ENCODE peak calls at places on chromosomes 12 and 14, in four cellular contexts. M is CD4-positive, alpha-beta T cell; C is IMR-90; D is right atrium auricular region. S is an unnamed sample.

GRCh38 chr12:131384544-131384855 is 326.4 kb upstream of the SFSWAP start:
- DNase-seq in M (no peak), C (no peak), D (no peak), S (no peak)

GRCh38 chr12:121043067-121043466 is 4.0 kb upstream of the OASL start:
- DNase-seq in M (no peak), C (no peak), D (no peak), S (no peak)

GRCh38 chr12:2243275-2243674 is 190.5 kb downstream of the CACNA1C start:
- DNase-seq in M (no peak), C (peak; percentile 32), D (no peak), S (no peak)

GRCh38 chr12:71541583-71541982 is 102.0 kb downstream of the LGR5 start:
- DNase-seq in M (no peak), C (no peak), D (no peak), S (no peak)

GRCh38 chr12:111616177-111616623 is 17.1 kb upstream of the ATXN2 start:
- DNase-seq in M (no peak), C (peak; percentile 21), D (no peak), S (no peak)

GRCh38 chr14:35495278-35495677 is 38.7 kb upstream of the INSM2 start:
- DNase-seq in M (no peak), C (no peak), D (no peak), S (no peak)

GRCh38 chr14:34920339-34920738 is 45.2 kb upstream of the BAZ1A start:
- DNase-seq in M (no peak), C (peak; percentile 66), D (no peak), S (no peak)

GRCh38 chr12:56880416-56881035 is 53.7 kb downstream of the SDR9C7 start:
- DNase-seq in M (no peak), C (no peak), D (no peak), S (no peak)

GRCh38 chr12:78933014-78933413 is 68.4 kb downstream of the SYT1 start:
- DNase-seq in M (no peak), C (peak; percentile 23), D (no peak), S (no peak)

GRCh38 chr14:64542839-64543207 is 2.3 kb downstream of the HSPA2 start:
- DNase-seq in M (no peak), C (no peak), D (no peak), S (no peak)
- TF ChIP-seq CTCF in M (no peak), C (no peak), D (no peak), S (no peak)

GRCh38 chr14:22865424-22866215 is 5.9 kb upstream of the LRP10 start:
- DNase-seq in M (no peak), C (no peak), D (no peak), S (no peak)
- TF ChIP-seq CTCF in M (no peak), C (no peak), D (no peak), S (peak; percentile 52)

GRCh38 chr12:81987351-81987750 is 228.2 kb upstream of the PPFIA2 start:
- DNase-seq in M (no peak), C (no peak), D (no peak), S (no peak)

GRCh38 chr12:81991868-81992267 is 232.7 kb upstream of the PPFIA2 start:
- DNase-seq in M (no peak), C (no peak), D (no peak), S (no peak)

GRCh38 chr12:81992461-81992860 is 233.3 kb upstream of the PPFIA2 start:
- DNase-seq in M (peak; percentile 8), C (no peak), D (no peak), S (no peak)
- TF ChIP-seq CTCF in M (peak; percentile 59), C (no peak), D (peak; percentile 27), S (peak; percentile 51)

DNA sequence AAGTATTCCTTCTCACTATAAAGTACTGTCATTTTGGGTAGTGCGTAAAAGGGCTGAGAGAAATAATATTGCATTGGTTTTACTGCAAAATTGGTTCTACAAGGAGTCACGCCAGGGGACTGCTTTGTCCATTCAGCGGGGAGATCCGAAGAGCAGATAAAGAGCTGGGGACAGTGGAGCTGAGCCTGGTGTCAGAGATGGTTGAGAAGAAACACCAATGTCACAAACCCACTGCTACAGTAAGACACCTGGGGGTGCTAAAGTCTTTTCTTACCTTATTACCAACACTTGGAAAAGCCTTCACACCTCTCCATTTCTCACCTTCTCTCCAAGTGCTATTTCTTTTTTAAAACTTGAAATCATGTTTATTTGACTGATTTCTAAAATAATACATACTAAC is 14.1 kb downstream of the IL31 start:
- DNase-seq in M (no peak), C (no peak), D (no peak), S (no peak)
- TF ChIP-seq CTCF in M (peak; percentile 7), C (no peak), D (no peak), S (no peak)

DNA sequence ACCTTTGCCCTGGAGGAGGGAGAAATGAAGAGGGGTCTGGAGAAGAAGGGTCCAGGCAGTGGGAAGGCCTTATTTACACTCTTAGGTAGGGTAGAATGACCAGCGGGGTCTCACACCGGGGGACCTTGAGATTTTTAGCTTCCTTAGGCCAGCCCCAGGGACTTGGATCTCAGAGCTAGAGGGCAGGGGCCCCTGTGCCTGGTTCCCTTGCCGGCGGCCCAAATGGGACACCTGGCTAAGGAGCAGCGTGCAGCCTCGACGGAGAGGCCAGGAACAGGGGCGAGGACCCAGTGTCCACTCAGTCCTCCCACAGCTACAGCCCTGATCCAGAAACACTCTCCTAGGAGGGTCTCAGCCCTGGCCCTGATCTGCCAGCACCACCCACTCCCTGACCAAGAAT is 41.8 kb downstream of the DIO3 start:
- DNase-seq in M (no peak), C (no peak), D (peak; percentile 9), S (no peak)
- TF ChIP-seq CTCF in M (no peak), C (no peak), D (no peak), S (no peak)

DNA sequence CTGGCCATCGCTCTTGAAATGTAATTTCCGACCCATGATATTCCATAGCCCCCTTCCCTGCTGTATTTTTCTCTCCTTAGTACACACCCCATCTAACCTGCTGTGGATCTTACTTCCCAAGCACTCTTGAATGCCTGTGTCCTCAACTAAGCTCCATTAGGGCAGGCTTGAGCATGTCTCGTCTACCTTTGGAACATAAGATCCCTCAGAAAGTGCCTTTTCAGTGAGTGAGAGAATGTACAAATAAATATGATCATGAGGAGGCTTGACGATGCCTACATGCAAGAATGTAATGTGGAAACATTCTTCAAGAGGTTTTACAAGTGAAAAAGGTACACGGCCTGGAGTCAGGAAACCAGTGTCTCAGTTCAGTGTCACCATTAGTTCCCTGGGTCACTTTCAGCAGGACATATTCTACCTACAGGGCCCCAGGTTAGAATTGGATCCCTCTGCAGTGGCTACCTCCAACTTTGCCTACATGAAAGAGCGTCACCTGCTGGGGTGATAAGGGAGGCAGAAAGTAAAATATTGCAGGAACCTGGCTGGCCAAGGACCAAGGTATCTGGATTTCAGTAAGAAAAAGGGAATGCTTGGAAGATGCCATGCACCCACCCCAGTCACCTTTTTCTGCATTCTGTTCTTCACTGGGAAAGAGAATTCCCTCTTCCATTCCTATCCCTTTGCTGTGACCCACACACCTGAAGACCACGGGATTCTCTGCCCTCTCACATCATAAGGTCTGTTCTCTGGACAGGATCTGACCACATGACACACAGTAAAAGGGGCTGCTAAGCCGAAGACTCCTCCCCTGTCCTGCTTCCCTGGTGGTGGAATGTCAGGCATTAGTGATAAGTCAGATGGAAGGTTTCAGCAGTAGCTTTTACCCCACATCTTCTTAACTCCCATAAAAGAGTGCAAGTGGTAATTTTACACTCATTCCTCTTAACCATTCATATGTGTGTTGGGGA is 24.6 kb upstream of the SERPINA1 start:
- DNase-seq in M (no peak), C (no peak), D (no peak), S (no peak)
- TF ChIP-seq CTCF in M (no peak), C (peak; percentile 42), D (no peak), S (no peak)

GRCh38 chr12:94208433-94208921 is 60.1 kb downstream of the PLXNC1 start:
- DNase-seq in M (no peak), C (no peak), D (no peak), S (no peak)
- TF ChIP-seq CTCF in M (no peak), C (no peak), D (no peak), S (no peak)

GRCh38 chr12:46153267-46153872 is 115.5 kb downstream of the SLC38A1 start:
- DNase-seq in M (no peak), C (peak; percentile 52), D (no peak), S (no peak)
- TF ChIP-seq CTCF in M (peak; percentile 90), C (peak; percentile 79), D (peak; percentile 69), S (peak; percentile 79)